ENCODE peak calls at places on chromosomes 11 and 22, in four cellular contexts. Q is Panc1; B is activated CD8-positive, alpha-beta T cell treated with anti-CD3 and anti-CD28 coated beads for 36 hours; U is T-helper 17 cell. W is an unnamed sample.

GRCh38 chr22:39567135-39567946 is 3.2 kb upstream of the CACNA1I start:
- ATAC-seq in Q (no peak), B (peak; percentile 93), U (peak; percentile 91), W (peak; percentile 57)

GRCh38 chr11:131824766-131825165 is 454.4 kb downstream of the NTM start:
- ATAC-seq in Q (no peak), B (no peak), U (no peak), W (no peak)

GRCh38 chr11:119700536-119701346 is 28.3 kb downstream of the NECTIN1 start:
- ATAC-seq in Q (no peak), B (peak; percentile 88), U (no peak), W (no peak)

GRCh38 chr22:47836957-47837356 is 1074.5 kb downstream of the TBC1D22A start:
- ATAC-seq in Q (no peak), B (no peak), U (no peak), W (no peak)

GRCh38 chr11:31972623-31973022 is 118.3 kb upstream of the RCN1 start:
- ATAC-seq in Q (no peak), B (no peak), U (no peak), W (no peak)

GRCh38 chr11:113839842-113840241 is 35.5 kb downstream of the USP28 start:
- ATAC-seq in Q (no peak), B (no peak), U (peak; percentile 52), W (peak; percentile 99)

GRCh38 chr11:101955278-101955677 is 39.0 kb upstream of the ANGPTL5 start:
- ATAC-seq in Q (no peak), B (no peak), U (no peak), W (no peak)

GRCh38 chr22:32676196-32676595 is 125.3 kb upstream of the TIMP3 start:
- ATAC-seq in Q (no peak), B (no peak), U (no peak), W (no peak)

GRCh38 chr11:130876100-130876499 is 40.2 kb downstream of the SNX19 start:
- ATAC-seq in Q (no peak), B (no peak), U (no peak), W (no peak)